ENCODE peak calls at places on chromosomes 13 and 19, in six cellular contexts. S is stimulated activated CD8-positive, alpha-beta memory T cell treated with anti-CD3 and anti-CD28 coated beads, Interleukin-4, amount 100 ng/mL, for 48 hours; B is T-cell; C is neuronal stem cell; Z is IMR-90; G is SHP77. M is an unnamed sample.

GRCh38 chr19:24048261-24048660 is 38.7 kb upstream of the ZNF254 start:
- DNase-seq in S (no peak), B (no peak), C (no peak), Z (no peak), G (no peak), M (no peak)

GRCh38 chr13:49858183-49858856 is 65.8 kb upstream of the KPNA3 start:
- DNase-seq in S (no peak), B (no peak), C (no peak), Z (peak; percentile 99), G (no peak), M (no peak)

GRCh38 chr13:98509271-98510155 is 67.4 kb downstream of the STK24 start:
- DNase-seq in S (peak; percentile 59), B (no peak), C (no peak), Z (peak; percentile 92), G (no peak), M (no peak)

GRCh38 chr19:16764793-16765433 is 45.3 kb downstream of the NWD1 start:
- DNase-seq in S (no peak), B (no peak), C (no peak), Z (no peak), G (no peak), M (no peak)

GRCh38 chr13:114161644-114162532 is 17.2 kb upstream of the CFAP97D2 start:
- DNase-seq in S (no peak), B (peak; percentile 61), C (no peak), Z (peak; percentile 19), G (peak; percentile 64), M (no peak)

GRCh38 chr13:34383728-34384127 is 558.3 kb upstream of the NBEA start:
- DNase-seq in S (no peak), B (no peak), C (no peak), Z (no peak), G (no peak), M (no peak)

GRCh38 chr13:101570410-101570809 is 117.9 kb downstream of the ITGBL1 start:
- DNase-seq in S (no peak), B (no peak), C (no peak), Z (peak; percentile 23), G (no peak), M (no peak)

GRCh38 chr19:10797541-10798256 is 38.3 kb downstream of the TMED1 start:
- DNase-seq in S (peak; percentile 92), B (peak; percentile 90), C (no peak), Z (no peak), G (no peak), M (no peak)

GRCh38 chr13:98976338-98976737 is 1.5 kb downstream of the DOCK9 start:
- DNase-seq in S (no peak), B (no peak), C (no peak), Z (peak; percentile 53), G (no peak), M (no peak)

GRCh38 chr19:38850976-38851621 is 1.3 kb upstream of the HNRNPL start:
- DNase-seq in S (peak; percentile 64), B (peak; percentile 27), C (peak; percentile 76), Z (no peak), G (no peak), M (no peak)

GRCh38 chr13:110158201-110158600 is 148.8 kb downstream of the COL4A1 start:
- DNase-seq in S (no peak), B (no peak), C (no peak), Z (no peak), G (no peak), M (no peak)

GRCh38 chr19:40596608-40597328 is 4.4 kb upstream of the LTBP4 start:
- DNase-seq in S (no peak), B (no peak), C (no peak), Z (peak; percentile 59), G (peak; percentile 46), M (no peak)

GRCh38 chr13:53336441-53337160 is 308.0 kb downstream of the OLFM4 start:
- DNase-seq in S (no peak), B (no peak), C (no peak), Z (no peak), G (no peak), M (no peak)

GRCh38 chr13:113060557-113061270 is 44.9 kb upstream of the F7 start:
- DNase-seq in S (no peak), B (no peak), C (no peak), Z (no peak), G (no peak), M (no peak)

GRCh38 chr19:17777840-17778620 is 16.9 kb upstream of the B3GNT3 start:
- DNase-seq in S (peak; percentile 81), B (no peak), C (peak; percentile 54), Z (peak; percentile 10), G (peak; percentile 27), M (peak; percentile 74)

GRCh38 chr13:112728375-112729126 is 38.7 kb downstream of the ATP11A start:
- DNase-seq in S (no peak), B (no peak), C (no peak), Z (no peak), G (no peak), M (no peak)

GRCh38 chr13:24241336-24241735 is 68.0 kb upstream of the C1QTNF9 start:
- DNase-seq in S (no peak), B (no peak), C (no peak), Z (no peak), G (no peak), M (no peak)

GRCh38 chr13:104832265-104832664 is 1703.2 kb downstream of the EFNB2 start:
- DNase-seq in S (no peak), B (no peak), C (no peak), Z (no peak), G (no peak), M (no peak)

GRCh38 chr13:98869408-98870090 is 108.3 kb downstream of the DOCK9 start:
- DNase-seq in S (no peak), B (no peak), C (no peak), Z (no peak), G (no peak), M (no peak)

GRCh38 chr13:87426737-87427136 is 244.4 kb upstream of the SLITRK5 start:
- DNase-seq in S (no peak), B (no peak), C (no peak), Z (no peak), G (no peak), M (no peak)

GRCh38 chr19:52277471-52277870 is 8.1 kb downstream of the ZNF766 start:
- DNase-seq in S (no peak), B (no peak), C (no peak), Z (no peak), G (no peak), M (no peak)

GRCh38 chr13:99805361-99805760 is 166.2 kb downstream of the ZIC5 start:
- DNase-seq in S (no peak), B (no peak), C (peak; percentile 26), Z (no peak), G (no peak), M (no peak)

GRCh38 chr13:112648966-112649690 is 40.7 kb upstream of the ATP11A start:
- DNase-seq in S (no peak), B (no peak), C (no peak), Z (no peak), G (no peak), M (no peak)

GRCh38 chr13:113843864-113844556 is 19.9 kb downstream of the GAS6 start:
- DNase-seq in S (no peak), B (no peak), C (no peak), Z (no peak), G (no peak), M (no peak)

GRCh38 chr19:21210037-21210621 is 68.3 kb downstream of the ZNF431 start:
- DNase-seq in S (no peak), B (no peak), C (no peak), Z (no peak), G (no peak), M (no peak)

GRCh38 chr13:97934590-97934989 is 18.9 kb upstream of the IPO5 start:
- DNase-seq in S (no peak), B (no peak), C (no peak), Z (no peak), G (no peak), M (no peak)

GRCh38 chr13:110000534-110001345 is 214.4 kb upstream of the IRS2 start:
- DNase-seq in S (no peak), B (no peak), C (no peak), Z (no peak), G (no peak), M (no peak)

GRCh38 chr13:99516153-99516929 is 15.1 kb downstream of the TM9SF2 start:
- DNase-seq in S (no peak), B (no peak), C (no peak), Z (no peak), G (no peak), M (no peak)

GRCh38 chr13:36912983-36913382 is 7.1 kb downstream of the SMAD9 start:
- DNase-seq in S (no peak), B (no peak), C (no peak), Z (peak; percentile 21), G (no peak), M (no peak)

GRCh38 chr13:109363431-109363830 is 423.0 kb downstream of the IRS2 start:
- DNase-seq in S (no peak), B (no peak), C (no peak), Z (no peak), G (no peak), M (no peak)

GRCh38 chr19:45901432-45901903 is 945 bp downstream of the MYPOP start:
- DNase-seq in S (peak; percentile 61), B (peak; percentile 31), C (no peak), Z (peak; percentile 42), G (peak; percentile 26), M (no peak)

M was measured in NCI-H774.